ENCODE peak calls at places on chromosome 15, in eight cellular contexts. One of them, this sample, is unnamed.

GRCh38 chr15:41001524-41001923 is 48.3 kb downstream of the CHAC1 start:
- ATAC-seq in sciatic nerve: no peak
- ATAC-seq in pancreas: peak; percentile 85
- ATAC-seq in HCT116: peak; percentile 36
- ATAC-seq in CD8-positive, alpha-beta T cell: no peak
- ATAC-seq in body of pancreas: peak; percentile 38
- ATAC-seq in upper lobe of right lung: peak; percentile 57
- ATAC-seq in activated naive CD8-positive, alpha-beta T cell treated with anti-CD3 and anti-CD28 coated beads, Interleukin-2, amount 50 U/mL, for 24 hours: no peak
- ATAC-seq in this sample: no peak

GRCh38 chr15:71118345-71118744 is 3.1 kb downstream of the THSD4 start:
- ATAC-seq in sciatic nerve: no peak
- ATAC-seq in pancreas: no peak
- ATAC-seq in HCT116: no peak
- ATAC-seq in CD8-positive, alpha-beta T cell: no peak
- ATAC-seq in body of pancreas: no peak
- ATAC-seq in upper lobe of right lung: no peak
- ATAC-seq in activated naive CD8-positive, alpha-beta T cell treated with anti-CD3 and anti-CD28 coated beads, Interleukin-2, amount 50 U/mL, for 24 hours: no peak
- ATAC-seq in this sample: no peak

GRCh38 chr15:91316123-91316522 is 216.1 kb downstream of the SV2B start:
- ATAC-seq in sciatic nerve: no peak
- ATAC-seq in pancreas: no peak
- ATAC-seq in HCT116: no peak
- ATAC-seq in CD8-positive, alpha-beta T cell: no peak
- ATAC-seq in body of pancreas: no peak
- ATAC-seq in upper lobe of right lung: no peak
- ATAC-seq in activated naive CD8-positive, alpha-beta T cell treated with anti-CD3 and anti-CD28 coated beads, Interleukin-2, amount 50 U/mL, for 24 hours: no peak
- ATAC-seq in this sample: no peak

GRCh38 chr15:81914734-81915234 is 131.0 kb downstream of the MEX3B start:
- ATAC-seq in sciatic nerve: peak; percentile 42
- ATAC-seq in pancreas: no peak
- ATAC-seq in HCT116: no peak
- ATAC-seq in CD8-positive, alpha-beta T cell: no peak
- ATAC-seq in body of pancreas: no peak
- ATAC-seq in upper lobe of right lung: no peak
- ATAC-seq in activated naive CD8-positive, alpha-beta T cell treated with anti-CD3 and anti-CD28 coated beads, Interleukin-2, amount 50 U/mL, for 24 hours: no peak
- ATAC-seq in this sample: no peak

GRCh38 chr15:98715890-98716443 is 67.6 kb downstream of the IGF1R start:
- ATAC-seq in sciatic nerve: no peak
- ATAC-seq in pancreas: no peak
- ATAC-seq in HCT116: no peak
- ATAC-seq in CD8-positive, alpha-beta T cell: peak; percentile 56
- ATAC-seq in body of pancreas: no peak
- ATAC-seq in upper lobe of right lung: no peak
- ATAC-seq in activated naive CD8-positive, alpha-beta T cell treated with anti-CD3 and anti-CD28 coated beads, Interleukin-2, amount 50 U/mL, for 24 hours: no peak
- ATAC-seq in this sample: no peak

GRCh38 chr15:75407083-75407482 is 38.7 kb upstream of the MAN2C1 start:
- ATAC-seq in sciatic nerve: no peak
- ATAC-seq in pancreas: no peak
- ATAC-seq in HCT116: no peak
- ATAC-seq in CD8-positive, alpha-beta T cell: no peak
- ATAC-seq in body of pancreas: no peak
- ATAC-seq in upper lobe of right lung: no peak
- ATAC-seq in activated naive CD8-positive, alpha-beta T cell treated with anti-CD3 and anti-CD28 coated beads, Interleukin-2, amount 50 U/mL, for 24 hours: peak; percentile 57
- ATAC-seq in this sample: no peak

GRCh38 chr15:50107157-50107556 is 11.9 kb downstream of the ATP8B4 start:
- ATAC-seq in sciatic nerve: no peak
- ATAC-seq in pancreas: no peak
- ATAC-seq in HCT116: no peak
- ATAC-seq in CD8-positive, alpha-beta T cell: no peak
- ATAC-seq in body of pancreas: no peak
- ATAC-seq in upper lobe of right lung: no peak
- ATAC-seq in activated naive CD8-positive, alpha-beta T cell treated with anti-CD3 and anti-CD28 coated beads, Interleukin-2, amount 50 U/mL, for 24 hours: peak; percentile 62
- ATAC-seq in this sample: no peak

GRCh38 chr15:74768771-74769342 is 13.0 kb upstream of the CSK start:
- ATAC-seq in sciatic nerve: peak; percentile 65
- ATAC-seq in pancreas: peak; percentile 79
- ATAC-seq in HCT116: peak; percentile 67
- ATAC-seq in CD8-positive, alpha-beta T cell: peak; percentile 65
- ATAC-seq in body of pancreas: peak; percentile 68
- ATAC-seq in upper lobe of right lung: peak; percentile 84
- ATAC-seq in activated naive CD8-positive, alpha-beta T cell treated with anti-CD3 and anti-CD28 coated beads, Interleukin-2, amount 50 U/mL, for 24 hours: peak; percentile 42
- ATAC-seq in this sample: no peak

GRCh38 chr15:84888639-84889038 is 4.2 kb downstream of the SLC28A1 start:
- ATAC-seq in sciatic nerve: no peak
- ATAC-seq in pancreas: no peak
- ATAC-seq in HCT116: no peak
- ATAC-seq in CD8-positive, alpha-beta T cell: no peak
- ATAC-seq in body of pancreas: no peak
- ATAC-seq in upper lobe of right lung: no peak
- ATAC-seq in activated naive CD8-positive, alpha-beta T cell treated with anti-CD3 and anti-CD28 coated beads, Interleukin-2, amount 50 U/mL, for 24 hours: no peak
- ATAC-seq in this sample: no peak

GRCh38 chr15:93987068-93987467 is 244.3 kb upstream of the MCTP2 start:
- ATAC-seq in sciatic nerve: no peak
- ATAC-seq in pancreas: no peak
- ATAC-seq in HCT116: no peak
- ATAC-seq in CD8-positive, alpha-beta T cell: peak; percentile 49
- ATAC-seq in body of pancreas: no peak
- ATAC-seq in upper lobe of right lung: no peak
- ATAC-seq in activated naive CD8-positive, alpha-beta T cell treated with anti-CD3 and anti-CD28 coated beads, Interleukin-2, amount 50 U/mL, for 24 hours: peak; percentile 76
- ATAC-seq in this sample: no peak

GRCh38 chr15:70486012-70486411 is 277.3 kb downstream of the UACA start:
- ATAC-seq in sciatic nerve: no peak
- ATAC-seq in pancreas: no peak
- ATAC-seq in HCT116: no peak
- ATAC-seq in CD8-positive, alpha-beta T cell: no peak
- ATAC-seq in body of pancreas: no peak
- ATAC-seq in upper lobe of right lung: peak; percentile 1
- ATAC-seq in activated naive CD8-positive, alpha-beta T cell treated with anti-CD3 and anti-CD28 coated beads, Interleukin-2, amount 50 U/mL, for 24 hours: no peak
- ATAC-seq in this sample: no peak

GRCh38 chr15:57060799-57061198 is 142.4 kb downstream of the TCF12 start:
- ATAC-seq in sciatic nerve: no peak
- ATAC-seq in pancreas: no peak
- ATAC-seq in HCT116: peak; percentile 88
- ATAC-seq in CD8-positive, alpha-beta T cell: no peak
- ATAC-seq in body of pancreas: no peak
- ATAC-seq in upper lobe of right lung: no peak
- ATAC-seq in activated naive CD8-positive, alpha-beta T cell treated with anti-CD3 and anti-CD28 coated beads, Interleukin-2, amount 50 U/mL, for 24 hours: peak; percentile 57
- ATAC-seq in this sample: no peak

This sample was measured in gastroesophageal sphincter.